ENCODE peak calls at places on chromosomes 16 and 17, in four cellular contexts. X, W, Y and U are unnamed samples.
A peak's percentile ranks its signal among the peaks of the same experiment; 100 is the strongest.

GRCh38 chr17:17344507-17345293 is 41.5 kb downstream of the NT5M start:
- DNase-seq in X (no peak), Y (no peak), W (peak; percentile 25), U (peak; percentile 18)

GRCh38 chr16:50789757-50790156 is 47.9 kb downstream of the CYLD start:
- DNase-seq in X (no peak), W (no peak), Y (no peak), U (no peak)

GRCh38 chr17:22512997-22513538 is 820.7 kb downstream of the KCNJ18 start:
- DNase-seq in X (no peak), W (no peak), Y (no peak), U (no peak)

GRCh38 chr16:88503771-88504488 is 50.9 kb downstream of the ZFPM1 start:
- DNase-seq in W (no peak), X (no peak), Y (no peak), U (no peak)

GRCh38 chr16:23694707-23695373 is 16.2 kb downstream of the PLK1 start:
- DNase-seq in X (no peak), W (no peak), Y (peak; percentile 79), U (no peak)

GRCh38 chr17:39000021-39000601 is 32.9 kb upstream of the FBXO47 start:
- DNase-seq in X (no peak), W (no peak), Y (no peak), U (no peak)

GRCh38 chr17:28738680-28739384 is 5.0 kb upstream of the TRAF4 start:
- DNase-seq in W (no peak), X (no peak), Y (no peak), U (no peak)

GRCh38 chr17:3556239-3556904 is 1.2 kb downstream of the TRPV3 start:
- DNase-seq in W (no peak), Y (no peak), X (no peak), U (no peak)

GRCh38 chr17:35804658-35805192 is 4.6 kb upstream of the TAF15 start:
- DNase-seq in X (peak; percentile 69), Y (peak; percentile 47), W (peak; percentile 44), U (peak; percentile 57)

GRCh38 chr16:84778720-84779119 is 41.1 kb upstream of the CRISPLD2 start:
- DNase-seq in W (no peak), Y (no peak), X (no peak), U (no peak)

GRCh38 chr17:55237268-55237667 is 27.5 kb upstream of the HLF start:
- DNase-seq in X (peak; percentile 16), W (no peak), Y (no peak), U (no peak)

GRCh38 chr16:68432701-68433100 is 15.6 kb downstream of the SMPD3 start:
- DNase-seq in X (no peak), Y (no peak), W (no peak), U (no peak)

GRCh38 chr17:48002208-48002919 is 31.5 kb downstream of the CDK5RAP3 start:
- DNase-seq in X (no peak), W (no peak), Y (no peak), U (no peak)

GRCh38 chr16:27588052-27588451 is 38.1 kb downstream of the KATNIP start:
- DNase-seq in Y (no peak), W (no peak), X (no peak), U (no peak)

GRCh38 chr16:54093281-54093680 is 193.3 kb downstream of the IRX3 start:
- DNase-seq in X (no peak), Y (no peak), W (no peak), U (no peak)

GRCh38 chr16:9372934-9373890 is 281.8 kb downstream of the HAPSTR1 start:
- DNase-seq in W (no peak), X (no peak), Y (no peak), U (no peak)

GRCh38 chr16:17331991-17332390 is 138.8 kb downstream of the XYLT1 start:
- DNase-seq in X (no peak), Y (no peak), W (no peak), U (no peak)

GRCh38 chr17:20063665-20064648 is 54.8 kb downstream of the SPECC1 start:
- DNase-seq in X (no peak), Y (no peak), W (peak; percentile 48), U (no peak)

GRCh38 chr17:49715221-49715620 is 7.5 kb upstream of the SLC35B1 start:
- DNase-seq in Y (no peak), W (no peak), X (no peak), U (no peak)

GRCh38 chr16:17757808-17758207 is 287.0 kb upstream of the XYLT1 start:
- DNase-seq in W (no peak), X (no peak), Y (no peak), U (no peak)

GRCh38 chr17:8248751-8249607 is at the start of gene PFAS:
- DNase-seq in W (peak; percentile 98), X (peak; percentile 83), Y (peak; percentile 77), U (peak; percentile 88)
- TF ChIP-seq POLR2AphosphoS5 in W (peak; percentile 94), X (peak; percentile 89), Y (peak; percentile 98), U (peak; percentile 93)

GRCh38 chr17:52106070-52106469 is 52.4 kb downstream of the CA10 start:
- DNase-seq in W (no peak), Y (no peak), X (no peak), U (no peak)
- TF ChIP-seq POLR2A in W (no peak), Y (no peak), X (no peak), U (no peak)

DNA sequence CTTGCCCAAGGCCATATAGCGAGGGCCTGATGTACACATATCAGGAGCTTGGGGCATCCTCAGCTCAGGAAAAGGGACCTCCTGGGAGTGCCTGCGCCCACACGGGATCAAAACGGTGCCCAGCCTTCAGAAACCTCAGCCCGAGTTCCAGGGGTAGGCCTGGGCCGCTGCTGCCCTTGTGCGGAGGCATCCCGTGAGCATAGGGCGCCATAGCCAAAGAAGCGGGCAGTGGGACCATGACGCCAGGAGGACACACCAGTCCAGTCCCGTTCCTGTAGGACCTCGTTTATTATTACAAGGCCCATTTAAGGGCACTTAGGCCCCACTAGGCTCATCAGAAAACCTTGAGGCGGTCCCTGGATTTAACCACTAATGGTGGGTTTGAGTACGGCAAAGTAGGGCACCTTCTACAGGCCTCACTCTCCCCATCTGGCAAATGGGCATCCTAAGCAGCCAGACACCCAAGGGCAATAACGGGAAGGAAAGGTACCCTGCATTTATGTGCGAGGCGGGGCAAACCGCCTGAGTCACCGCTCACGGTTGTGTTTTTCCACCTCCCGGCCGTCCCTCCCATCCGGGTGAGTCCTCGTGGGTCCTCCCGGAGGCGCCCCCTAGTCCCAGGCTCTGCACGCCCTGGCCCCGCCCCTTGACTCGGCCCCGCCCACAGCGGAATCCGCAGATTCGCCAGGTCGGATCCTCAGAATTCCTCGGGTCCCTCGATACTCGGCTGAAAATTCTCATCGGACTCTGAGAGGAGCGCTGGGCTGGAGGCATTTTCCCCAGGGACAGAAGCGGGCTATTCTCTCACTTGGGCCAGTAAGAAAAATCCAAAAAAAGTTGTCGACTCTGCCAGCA is 726 bp upstream of the SETD1A start:
- DNase-seq in X (peak; percentile 72), Y (no peak), W (peak; percentile 81), U (peak; percentile 80)
- TF ChIP-seq POLR2AphosphoS5 in X (no peak), Y (peak; percentile 48), W (peak; percentile 37), U (no peak)

GRCh38 chr17:42536372-42537155 is 523 bp downstream of the NAGLU start:
- DNase-seq in X (peak; percentile 94), Y (no peak), W (peak; percentile 90), U (peak; percentile 96)
- TF ChIP-seq POLR2A in X (no peak), Y (peak; percentile 61), W (no peak), U (no peak)

DNA sequence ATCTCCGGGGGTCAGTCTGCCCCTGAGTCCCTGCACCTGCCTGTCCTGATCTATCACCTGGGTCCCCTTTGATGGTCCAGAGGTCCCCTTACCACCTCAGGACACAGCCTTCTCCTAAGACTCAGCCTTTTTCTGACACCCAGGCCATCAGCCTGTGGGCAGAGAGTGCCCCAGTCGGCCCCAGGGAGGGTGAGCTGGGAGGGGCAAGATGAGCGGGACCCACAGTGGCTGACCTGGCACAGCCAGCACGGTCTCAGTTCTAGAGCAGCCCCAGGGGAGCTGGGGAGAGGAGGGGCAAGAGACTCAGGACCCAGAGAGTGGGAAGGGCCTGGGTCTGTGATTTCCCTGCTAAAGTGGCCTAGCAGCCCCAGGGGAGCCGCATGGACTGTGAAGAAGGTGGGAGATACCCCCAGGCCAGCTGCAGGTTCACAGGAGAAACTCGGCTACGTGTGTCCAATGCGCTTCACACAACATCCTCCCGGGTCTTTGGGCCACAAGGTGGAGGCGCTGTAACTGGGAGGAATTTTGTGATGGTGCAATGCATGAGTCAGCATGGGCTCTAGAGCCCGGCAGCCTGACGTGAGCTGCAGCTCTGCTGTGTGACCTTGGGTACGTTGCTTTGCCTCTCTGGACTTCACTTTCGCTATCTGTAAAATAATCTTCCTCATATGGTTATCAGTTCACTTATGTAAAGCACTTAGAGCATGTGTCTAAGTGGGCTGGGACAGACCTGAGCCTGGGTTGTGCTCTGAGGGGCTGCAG is 67.2 kb upstream of the LHX1 start:
- DNase-seq in W (no peak), Y (no peak), X (no peak), U (no peak)
- TF ChIP-seq POLR2AphosphoS5 in W (no peak), Y (no peak), X (no peak), U (no peak)